ENCODE peak calls at places on chromosome 15, in eight cellular contexts. S is NB4, F is spleen, I is mammary epithelial cell, Z is hippocampal formation, T is amniotic stem cell, D is nephron progenitor cell, Y is osteocyte. O is an unnamed sample.

GRCh38 chr15:75161788-75162414 is 39.8 kb upstream of the C15orf39 start:
- DNase-seq in T (no peak), D (no peak), S (peak), I (no peak), Z (no peak), Y (no peak), F (peak), O (no peak)

GRCh38 chr15:66835558-66835878 is 133.5 kb downstream of the SMAD6 start:
- DNase-seq in F (peak), I (no peak), Y (no peak), Z (peak), T (no peak), S (peak), D (no peak), O (no peak)

GRCh38 chr15:49134683-49135341 is 20.6 kb downstream of the COPS2 start:
- DNase-seq in Y (no peak), T (no peak), S (no peak), F (no peak), D (no peak), I (no peak), Z (no peak), O (no peak)

GRCh38 chr15:101112336-101113113 is 139.3 kb downstream of the CHSY1 start:
- DNase-seq in T (no peak), F (peak), I (peak), Z (no peak), Y (no peak), S (no peak), D (no peak), O (no peak)

GRCh38 chr15:48996276-48996675 is 32.6 kb upstream of the SHC4 start:
- DNase-seq in Z (no peak), D (no peak), F (no peak), T (no peak), Y (no peak), I (no peak), S (no peak), O (no peak)

GRCh38 chr15:84749111-84749991 is 959 bp downstream of the ZNF592 start:
- DNase-seq in D (peak), I (peak), S (peak), T (no peak), Z (no peak), F (peak), Y (no peak), O (no peak)

GRCh38 chr15:43266834-43267233 is at the start of gene TGM5:
- DNase-seq in I (peak), Z (no peak), S (no peak), T (no peak), Y (peak), D (no peak), F (no peak), O (no peak)

GRCh38 chr15:90757461-90757860 is 40.3 kb downstream of the BLM start:
- DNase-seq in D (no peak), I (no peak), T (no peak), Y (no peak), S (no peak), F (no peak), Z (no peak), O (no peak)

GRCh38 chr15:66580643-66581042 is 14.8 kb upstream of the LCTL start:
- DNase-seq in Z (no peak), T (no peak), Y (no peak), S (peak), I (no peak), D (no peak), F (no peak), O (no peak)

GRCh38 chr15:50250789-50251394 is 14.6 kb downstream of the HDC start:
- DNase-seq in S (no peak), F (no peak), Y (peak), D (no peak), T (no peak), I (no peak), Z (no peak), O (no peak)

GRCh38 chr15:22811640-22812039 is 25.2 kb downstream of the NIPA1 start:
- DNase-seq in F (no peak), Z (peak), S (peak), D (peak), I (no peak), T (no peak), Y (no peak), O (no peak)

GRCh38 chr15:39869858-39870515 is 50.1 kb downstream of the GPR176 start:
- DNase-seq in I (no peak), T (no peak), D (no peak), F (no peak), Y (no peak), S (no peak), Z (no peak), O (no peak)

GRCh38 chr15:28895566-28895965 is 9.8 kb downstream of the APBA2 start:
- DNase-seq in I (no peak), Z (no peak), Y (no peak), T (no peak), D (no peak), S (no peak), F (no peak), O (no peak)

GRCh38 chr15:63487076-63487757 is 17.2 kb upstream of the USP3 start:
- DNase-seq in Z (peak), T (peak), I (peak), S (peak), Y (peak), F (peak), D (peak), O (peak)

GRCh38 chr15:89662893-89663673 is 7.8 kb upstream of the KIF7 start:
- DNase-seq in D (no peak), S (no peak), T (peak), I (peak), F (peak), Y (no peak), Z (no peak), O (no peak)

GRCh38 chr15:52392008-52392687 is 96.5 kb upstream of the MYO5C start:
- DNase-seq in S (no peak), T (peak), F (no peak), Z (no peak), D (no peak), I (peak), Y (no peak), O (no peak)

GRCh38 chr15:67116742-67117141 is 51.3 kb downstream of the SMAD3 start:
- DNase-seq in Y (no peak), D (no peak), I (no peak), F (peak), S (no peak), Z (no peak), T (no peak), O (no peak)

GRCh38 chr15:29405564-29405963 is 135.9 kb upstream of the NSMCE3 start:
- DNase-seq in I (no peak), Z (no peak), T (no peak), F (no peak), D (no peak), S (no peak), Y (no peak), O (no peak)

GRCh38 chr15:94266000-94266399 is 34.6 kb downstream of the MCTP2 start:
- DNase-seq in D (no peak), S (peak), F (no peak), I (no peak), Z (no peak), Y (no peak), T (no peak), O (no peak)

GRCh38 chr15:68820205-68820588 is 498 bp downstream of the ANP32A start:
- DNase-seq in S (peak), D (peak), Z (peak), Y (peak), F (peak), I (no peak), T (no peak), O (no peak)

GRCh38 chr15:37771462-37771861 is 163.0 kb upstream of the TMCO5A start:
- DNase-seq in Z (no peak), D (no peak), F (no peak), S (peak), Y (no peak), T (no peak), I (peak), O (no peak)

GRCh38 chr15:96334017-96334704 is 3.7 kb downstream of the NR2F2 start:
- DNase-seq in T (no peak), S (no peak), D (no peak), Z (no peak), Y (no peak), F (no peak), I (no peak), O (peak)